ENCODE peak calls at places on chromosomes 6 and 20, in seven cellular contexts. One of them, this sample, is unnamed.

GRCh38 chr6:14721103-14721758 is 524.6 kb upstream of the JARID2 start:
- DNase-seq in activated CD8-positive, alpha-beta memory T cell treated with anti-CD3 and anti-CD28 coated beads for 1 hour: no peak
- DNase-seq in sigmoid colon: no peak
- DNase-seq in NCI-H2107: no peak
- DNase-seq in left cardiac atrium: no peak
- DNase-seq in NCI-H524 treated with DMSO at 0.1 percent for 48 hours: no peak
- DNase-seq in dermis blood vessel endothelial cell: no peak
- DNase-seq in this sample: no peak

GRCh38 chr6:13715444-13715883 is 3.8 kb upstream of the RANBP9 start:
- DNase-seq in dermis blood vessel endothelial cell: no peak
- DNase-seq in left cardiac atrium: no peak
- DNase-seq in NCI-H524 treated with DMSO at 0.1 percent for 48 hours: no peak
- DNase-seq in NCI-H2107: no peak
- DNase-seq in activated CD8-positive, alpha-beta memory T cell treated with anti-CD3 and anti-CD28 coated beads for 1 hour: no peak
- DNase-seq in sigmoid colon: no peak
- DNase-seq in this sample: no peak

GRCh38 chr6:54183616-54184015 is 72.4 kb downstream of the MLIP start:
- DNase-seq in NCI-H2107: no peak
- DNase-seq in left cardiac atrium: no peak
- DNase-seq in sigmoid colon: no peak
- DNase-seq in dermis blood vessel endothelial cell: no peak
- DNase-seq in NCI-H524 treated with DMSO at 0.1 percent for 48 hours: no peak
- DNase-seq in activated CD8-positive, alpha-beta memory T cell treated with anti-CD3 and anti-CD28 coated beads for 1 hour: no peak
- DNase-seq in this sample: no peak

GRCh38 chr20:38730989-38731737 is 6.9 kb downstream of the SLC32A1 start:
- DNase-seq in activated CD8-positive, alpha-beta memory T cell treated with anti-CD3 and anti-CD28 coated beads for 1 hour: peak; percentile 69
- DNase-seq in left cardiac atrium: peak; percentile 63
- DNase-seq in sigmoid colon: peak; percentile 63
- DNase-seq in NCI-H524 treated with DMSO at 0.1 percent for 48 hours: peak; percentile 67
- DNase-seq in NCI-H2107: no peak
- DNase-seq in dermis blood vessel endothelial cell: peak; percentile 81
- DNase-seq in this sample: peak; percentile 86

GRCh38 chr20:568865-569415 is 25.4 kb upstream of the CSNK2A1 start:
- DNase-seq in NCI-H524 treated with DMSO at 0.1 percent for 48 hours: peak; percentile 99
- DNase-seq in NCI-H2107: no peak
- DNase-seq in sigmoid colon: no peak
- DNase-seq in left cardiac atrium: no peak
- DNase-seq in activated CD8-positive, alpha-beta memory T cell treated with anti-CD3 and anti-CD28 coated beads for 1 hour: no peak
- DNase-seq in dermis blood vessel endothelial cell: peak; percentile 52
- DNase-seq in this sample: no peak

GRCh38 chr20:57928181-57928967 is 218.6 kb upstream of the PMEPA1 start:
- DNase-seq in NCI-H2107: no peak
- DNase-seq in dermis blood vessel endothelial cell: no peak
- DNase-seq in sigmoid colon: no peak
- DNase-seq in NCI-H524 treated with DMSO at 0.1 percent for 48 hours: no peak
- DNase-seq in left cardiac atrium: no peak
- DNase-seq in activated CD8-positive, alpha-beta memory T cell treated with anti-CD3 and anti-CD28 coated beads for 1 hour: no peak
- DNase-seq in this sample: no peak

GRCh38 chr20:46604551-46605133 is 46.6 kb downstream of the SLC13A3 start:
- DNase-seq in NCI-H2107: no peak
- DNase-seq in sigmoid colon: no peak
- DNase-seq in NCI-H524 treated with DMSO at 0.1 percent for 48 hours: no peak
- DNase-seq in left cardiac atrium: no peak
- DNase-seq in activated CD8-positive, alpha-beta memory T cell treated with anti-CD3 and anti-CD28 coated beads for 1 hour: no peak
- DNase-seq in dermis blood vessel endothelial cell: no peak
- DNase-seq in this sample: no peak

GRCh38 chr6:43917878-43918382 is 147.9 kb downstream of the VEGFA start:
- DNase-seq in activated CD8-positive, alpha-beta memory T cell treated with anti-CD3 and anti-CD28 coated beads for 1 hour: no peak
- DNase-seq in NCI-H2107: no peak
- DNase-seq in dermis blood vessel endothelial cell: no peak
- DNase-seq in NCI-H524 treated with DMSO at 0.1 percent for 48 hours: no peak
- DNase-seq in sigmoid colon: no peak
- DNase-seq in left cardiac atrium: no peak
- DNase-seq in this sample: no peak

This sample was measured in Right ventricle myocardium inferior.